ENCODE peak calls at places on chromosomes 3 and 15, in six cellular contexts. T is left cardiac atrium, V is retinal pigment epithelial cell, Q is NCI-H1105, F is NCI-H526, Z is M059J. R is an unnamed sample.

GRCh38 chr3:107430214-107431047 is 53.2 kb downstream of the CCDC54 start:
- DNase-seq in Z (peak), V (no peak), F (peak), T (peak), Q (no peak), R (peak)

GRCh38 chr3:24088782-24089181 is 143.7 kb downstream of the NR1D2 start:
- DNase-seq in F (no peak), T (no peak), Q (no peak), Z (peak), V (no peak), R (no peak)

GRCh38 chr3:70982274-70982673 is 601.3 kb downstream of the FOXP1 start:
- DNase-seq in T (no peak), V (no peak), F (no peak), Z (peak), Q (no peak), R (no peak)

GRCh38 chr3:66177026-66177425 is 43.8 kb upstream of the SLC25A26 start:
- DNase-seq in Q (no peak), V (no peak), T (no peak), F (no peak), Z (no peak), R (no peak)

GRCh38 chr15:82056900-82057825 is 11.3 kb upstream of the MEX3B start:
- DNase-seq in V (no peak), F (no peak), Z (no peak), T (no peak), Q (no peak), R (no peak)

GRCh38 chr3:149388714-149389417 is 11.4 kb upstream of the TM4SF1 start:
- DNase-seq in F (peak), Q (no peak), T (no peak), V (no peak), Z (peak), R (no peak)

GRCh38 chr15:27828721-27829120 is 270.4 kb downstream of the OCA2 start:
- DNase-seq in V (no peak), Q (no peak), Z (no peak), F (no peak), T (no peak), R (no peak)

GRCh38 chr3:170506556-170506955 is 79.3 kb downstream of the SLC7A14 start:
- DNase-seq in T (no peak), F (peak), Q (no peak), Z (peak), V (no peak), R (no peak)

GRCh38 chr15:31024330-31024729 is 32.9 kb upstream of the MTMR10 start:
- DNase-seq in T (peak), V (peak), Z (peak), F (no peak), Q (no peak), R (no peak)

GRCh38 chr3:34363871-34364270 is 565.4 kb downstream of the PDCD6IP start:
- DNase-seq in Q (no peak), Z (no peak), V (no peak), F (no peak), T (no peak), R (no peak)

GRCh38 chr3:127954642-127955041 is 39.6 kb downstream of the KBTBD12 start:
- DNase-seq in Z (no peak), F (no peak), V (no peak), T (peak), Q (no peak), R (no peak)

GRCh38 chr3:194194051-194194756 is 58.3 kb downstream of the HES1 start:
- DNase-seq in V (no peak), Z (no peak), Q (no peak), F (no peak), T (no peak), R (no peak)

GRCh38 chr3:71372369-71372768 is 211.2 kb downstream of the FOXP1 start:
- DNase-seq in Q (no peak), F (no peak), T (no peak), Z (no peak), V (no peak), R (no peak)

GRCh38 chr3:192417012-192417411 is 310.3 kb downstream of the FGF12 start:
- DNase-seq in T (no peak), Q (no peak), F (no peak), V (no peak), Z (peak), R (no peak)

GRCh38 chr3:143526016-143526540 is 322.2 kb downstream of the SLC9A9 start:
- DNase-seq in V (no peak), F (no peak), T (no peak), Q (no peak), Z (no peak), R (no peak)

R was measured in sciatic nerve.